ENCODE peak calls at places on chromosome 17, in five cellular contexts. I, R, C, D and N are unnamed samples.

GRCh38 chr17:41026668-41027471 is at the start of gene KRTAP1-5:
- DNase-seq in R (no peak), C (no peak), D (no peak), I (no peak), N (no peak)

GRCh38 chr17:70144260-70144846 is 25.0 kb upstream of the KCNJ2 start:
- DNase-seq in D (no peak), I (no peak), C (no peak), R (peak; percentile 25), N (no peak)

GRCh38 chr17:41885733-41886132 is 20.5 kb upstream of the KLHL11 start:
- DNase-seq in D (no peak), I (peak; percentile 38), R (peak; percentile 24), C (no peak), N (no peak)

GRCh38 chr17:41676058-41676419 is 12.6 kb upstream of the EIF1 start:
- DNase-seq in I (no peak), C (no peak), R (no peak), D (no peak), N (no peak)

GRCh38 chr17:49496183-49496865 is 1.2 kb downstream of the NGFR start:
- DNase-seq in D (peak; percentile 82), I (peak; percentile 79), C (no peak), R (peak; percentile 68), N (peak; percentile 95)

GRCh38 chr17:8662076-8662831 is 31.7 kb upstream of the MYH10 start:
- DNase-seq in R (no peak), D (no peak), I (no peak), C (no peak), N (no peak)

GRCh38 chr17:45052052-45052772 is 780 bp upstream of the DCAKD start:
- DNase-seq in D (peak; percentile 38), C (no peak), I (peak; percentile 49), R (peak; percentile 80), N (no peak)

GRCh38 chr17:35568561-35568960 is 7.9 kb upstream of the SLFN14 start:
- DNase-seq in I (peak; percentile 58), R (peak; percentile 56), C (no peak), D (no peak), N (no peak)

GRCh38 chr17:74807925-74808324 is 31.8 kb upstream of the NAT9 start:
- DNase-seq in D (no peak), R (no peak), C (no peak), I (no peak), N (no peak)

GRCh38 chr17:68910256-68910705 is 44.9 kb downstream of the ABCA8 start:
- DNase-seq in R (peak; percentile 4), I (no peak), C (no peak), D (no peak), N (no peak)

GRCh38 chr17:50290074-50290702 is 15.9 kb downstream of the TMEM92 start:
- DNase-seq in R (peak; percentile 97), D (peak; percentile 56), I (no peak), C (no peak), N (no peak)

GRCh38 chr17:63364387-63364786 is 81.7 kb downstream of the CYB561 start:
- DNase-seq in D (no peak), I (no peak), R (no peak), C (no peak), N (no peak)

GRCh38 chr17:28751600-28752366 is 8.0 kb downstream of the TRAF4 start:
- DNase-seq in I (no peak), R (no peak), C (no peak), D (no peak), N (no peak)

GRCh38 chr17:3802461-3803307 is 1.7 kb upstream of the ITGAE start:
- DNase-seq in R (no peak), I (no peak), D (no peak), C (no peak), N (no peak)

GRCh38 chr17:66191607-66192377 is at the start of gene CEP112:
- DNase-seq in C (no peak), R (peak; percentile 87), I (peak; percentile 88), D (peak; percentile 86), N (peak; percentile 58)
- TF ChIP-seq POLR2A in C (no peak), R (no peak), I (no peak), D (no peak), N (no peak)

DNA sequence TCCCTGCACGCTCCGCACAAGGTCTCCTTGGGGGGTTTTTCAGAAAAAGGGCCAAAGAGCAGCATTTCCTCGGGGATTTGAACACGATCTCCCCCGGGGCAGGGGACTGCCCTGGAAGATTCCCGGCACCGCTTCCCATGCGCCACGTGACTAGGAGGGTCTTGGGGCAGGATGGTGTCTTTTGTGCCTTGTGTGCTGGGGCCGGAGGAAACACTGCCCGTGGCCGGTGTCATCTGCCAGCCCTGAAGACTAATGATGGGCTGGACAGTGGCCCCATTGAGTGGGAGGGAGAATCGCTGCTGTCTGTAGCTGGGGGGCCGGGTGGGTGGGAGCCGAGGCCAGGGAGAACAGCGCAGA is 315.1 kb downstream of the SEC14L1 start:
- DNase-seq in R (no peak), C (no peak), D (no peak), I (no peak), N (no peak)
- TF ChIP-seq POLR2A in R (no peak), C (no peak), D (no peak), I (no peak), N (no peak)

DNA sequence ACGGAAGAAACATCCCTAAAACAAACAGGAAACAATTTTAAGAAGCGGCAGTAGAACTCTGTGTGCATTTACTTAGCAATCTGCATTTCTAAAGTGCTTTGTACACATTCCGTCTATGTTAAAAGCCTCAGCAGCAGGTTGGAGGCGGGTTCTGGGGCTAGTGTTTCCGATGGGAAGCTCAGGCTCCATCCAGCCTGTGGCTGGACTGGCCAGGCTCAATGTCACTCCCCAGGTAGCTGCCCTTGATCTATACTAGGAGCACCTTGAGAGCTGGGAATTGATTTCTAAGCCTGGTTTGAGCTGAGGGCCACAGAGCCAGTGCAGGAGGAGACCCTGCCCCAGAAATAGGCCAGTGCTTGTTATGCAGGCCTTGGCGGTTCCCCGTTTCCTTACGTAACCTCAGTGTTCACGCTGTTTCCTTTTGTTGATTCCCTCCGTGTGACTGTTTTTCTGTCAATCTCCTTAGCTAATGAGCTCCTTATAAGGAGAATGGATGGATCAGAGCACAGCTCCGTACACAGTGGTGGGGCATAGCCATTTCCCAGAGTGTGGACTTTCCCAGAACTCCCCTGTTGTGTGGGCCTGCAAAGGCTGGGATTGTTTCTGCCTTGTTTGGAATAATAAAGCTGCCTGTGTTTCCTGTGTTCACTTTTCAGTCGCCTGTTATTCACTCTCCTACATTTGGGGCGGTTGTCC is 21.4 kb downstream of the ADORA2B start:
- DNase-seq in C (no peak), D (no peak), R (peak; percentile 79), I (no peak), N (no peak)
- TF ChIP-seq POLR2A in C (no peak), D (no peak), R (peak; percentile 10), I (no peak), N (no peak)

GRCh38 chr17:76737676-76738467 is at the start of gene MFSD11:
- DNase-seq in C (no peak), I (peak; percentile 92), R (peak; percentile 95), D (peak; percentile 93), N (peak; percentile 89)
- TF ChIP-seq POLR2A in C (peak; percentile 54), I (peak; percentile 82), R (no peak), D (no peak), N (no peak)

DNA sequence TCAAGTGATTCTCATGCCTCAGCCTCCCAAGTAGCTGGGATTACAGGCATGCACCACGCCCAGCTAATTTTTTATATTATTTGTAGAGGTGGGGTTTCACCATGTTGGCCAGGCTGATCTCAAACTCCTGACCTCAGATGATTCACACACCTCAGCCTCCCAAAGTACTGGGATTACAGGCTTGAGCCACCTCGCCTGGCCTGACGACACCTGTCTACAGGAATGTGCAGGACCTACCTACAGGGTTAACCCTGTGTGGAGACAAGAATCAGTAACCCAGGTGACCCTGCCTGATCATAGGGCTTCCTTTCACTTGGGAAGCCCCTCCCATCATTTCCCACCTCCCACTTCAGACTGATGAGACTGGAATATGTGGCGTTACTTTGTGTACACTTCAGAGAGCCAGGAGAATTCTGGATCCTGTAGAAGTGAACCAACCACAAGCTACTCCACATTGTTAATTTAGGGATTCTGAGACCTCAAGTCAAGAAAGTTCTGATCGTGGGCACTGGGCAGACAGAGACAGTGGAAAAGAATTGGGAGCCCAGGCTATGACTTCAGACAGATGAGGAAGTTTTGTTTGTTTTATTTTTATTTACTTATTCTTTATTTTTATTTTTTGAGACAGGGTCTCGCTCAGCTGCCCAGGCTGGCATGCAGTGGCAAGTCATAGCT is 5.7 kb upstream of the MILR1 start:
- DNase-seq in R (no peak), I (no peak), C (no peak), D (no peak), N (no peak)
- TF ChIP-seq POLR2A in R (no peak), I (no peak), C (no peak), D (no peak), N (no peak)

GRCh38 chr17:48045270-48046001 is 2.7 kb upstream of the NFE2L1 start:
- DNase-seq in D (no peak), C (no peak), R (peak; percentile 28), I (peak; percentile 37), N (no peak)

GRCh38 chr17:48048321-48049140 is at the start of gene NFE2L1:
- DNase-seq in D (peak; percentile 93), R (peak; percentile 94), C (peak; percentile 57), I (peak; percentile 83), N (no peak)

GRCh38 chr17:48046296-48046695 is 1.9 kb upstream of the NFE2L1 start:
- DNase-seq in C (no peak), I (no peak), R (no peak), D (no peak), N (no peak)

GRCh38 chr17:48047113-48047740 is 932 bp upstream of the NFE2L1 start:
- DNase-seq in D (no peak), C (no peak), I (no peak), R (peak; percentile 34), N (no peak)

GRCh38 chr17:48047741-48048320 is 328 bp upstream of the NFE2L1 start:
- DNase-seq in R (peak; percentile 100), C (peak; percentile 99), I (peak; percentile 97), D (peak; percentile 100), N (peak; percentile 89)
- TF ChIP-seq POLR2A in R (peak; percentile 93), C (no peak), I (peak; percentile 95), D (no peak), N (peak; percentile 87)

GRCh38 chr17:58631523-58632323 is 60.1 kb downstream of the TEX14 start:
- DNase-seq in I (peak; percentile 86), C (peak; percentile 59), D (peak; percentile 95), R (peak; percentile 96), N (peak; percentile 48)
- TF ChIP-seq POLR2A in I (peak; percentile 100), C (peak; percentile 40), D (no peak), R (peak; percentile 98), N (peak; percentile 98)

DNA sequence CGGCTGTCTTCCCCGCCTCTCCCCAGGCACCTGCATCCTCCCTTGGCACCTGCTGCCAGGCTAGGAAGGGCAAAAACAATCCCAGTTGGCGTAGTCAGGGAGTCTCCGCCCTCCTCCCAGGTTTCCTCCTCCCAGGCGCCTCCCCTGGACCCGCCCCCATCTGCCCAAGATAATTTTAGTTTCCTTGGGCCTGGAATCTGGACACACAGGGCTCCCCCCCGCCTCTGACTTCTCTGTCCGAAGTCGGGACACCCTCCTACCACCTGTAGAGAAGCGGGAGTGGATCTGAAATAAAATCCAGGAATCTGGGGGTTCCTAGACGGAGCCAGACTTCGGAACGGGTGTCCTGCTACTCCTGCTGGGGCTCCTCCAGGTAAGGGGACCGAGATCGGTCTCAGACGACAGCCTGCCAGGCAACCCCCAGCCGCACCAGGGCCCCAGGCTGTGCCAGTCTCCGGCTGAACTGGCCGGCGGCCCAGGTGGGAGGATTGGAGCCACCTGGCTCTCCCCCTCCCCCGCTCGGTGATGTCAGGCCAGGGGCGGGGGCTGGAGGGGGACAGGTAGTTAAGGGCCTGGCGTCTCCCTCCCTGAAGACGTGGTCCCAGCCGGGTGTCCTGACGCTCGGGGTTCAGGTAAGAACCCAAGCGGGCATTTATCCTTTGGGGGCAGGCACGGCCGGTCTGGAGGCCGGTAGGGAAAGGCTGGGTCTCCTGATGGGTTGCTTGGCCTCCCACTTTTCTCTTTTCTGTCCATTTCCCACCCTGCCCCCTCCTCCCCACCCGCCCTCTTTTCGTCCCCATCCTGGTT is at the start of gene GRB7:
- DNase-seq in R (no peak), I (peak; percentile 74), D (no peak), C (no peak), N (peak; percentile 55)
- TF ChIP-seq POLR2A in R (no peak), I (no peak), D (no peak), C (peak; percentile 67), N (no peak)